ENCODE peak calls at places on chromosomes 16 and 17, in six cellular contexts. S is GM13977; P is NAMALWA; B is GM10248; I is activated T-helper 9 cell treated with anti-CD3 and anti-CD28 coated beads, Interleukin-2, amount 50 U/mL, for 16 hours; L is BJ. Q is an unnamed sample.

GRCh38 chr16:57489229-57489628 is 2.9 kb upstream of the DOK4 start:
- DNase-seq in S (no peak), P (no peak), B (no peak), I (no peak), L (no peak), Q (no peak)

GRCh38 chr17:68766640-68767039 is 165.5 kb upstream of the FAM20A start:
- DNase-seq in S (no peak), P (no peak), B (no peak), I (no peak), L (no peak), Q (no peak)

GRCh38 chr17:63984651-63985386 is 12.1 kb upstream of the SCN4A start:
- DNase-seq in S (no peak), P (no peak), B (no peak), I (peak), L (peak), Q (peak)

GRCh38 chr17:76353599-76354316 is at the start of gene PRPSAP1:
- DNase-seq in S (peak), P (peak), B (peak), I (peak), L (no peak), Q (peak)

GRCh38 chr16:4098496-4098895 is 17.7 kb downstream of the ADCY9 start:
- DNase-seq in S (no peak), P (no peak), B (no peak), I (no peak), L (no peak), Q (no peak)

GRCh38 chr17:19706791-19707727 is 9.3 kb downstream of the SLC47A2 start:
- DNase-seq in S (peak), P (no peak), B (no peak), I (no peak), L (no peak), Q (no peak)

GRCh38 chr16:85441189-85441889 is 171.8 kb upstream of the GSE1 start:
- DNase-seq in S (no peak), P (peak), B (no peak), I (no peak), L (no peak), Q (peak)

GRCh38 chr16:84514874-84515835 is 10.7 kb upstream of the MEAK7 start:
- DNase-seq in S (peak), P (peak), B (peak), I (peak), L (no peak), Q (peak)

GRCh38 chr16:2713523-2713922 is 6.5 kb downstream of the PRSS27 start:
- DNase-seq in S (no peak), P (no peak), B (no peak), I (no peak), L (no peak), Q (no peak)

GRCh38 chr17:35640977-35641526 is 53.9 kb downstream of the AP2B1 start:
- DNase-seq in S (no peak), P (no peak), B (no peak), I (no peak), L (no peak), Q (no peak)

GRCh38 chr17:69445132-69445531 is 30.6 kb downstream of the MAP2K6 start:
- DNase-seq in S (no peak), P (no peak), B (no peak), I (no peak), L (no peak), Q (no peak)

GRCh38 chr17:8532021-8532420 is 96.3 kb downstream of the NDEL1 start:
- DNase-seq in S (no peak), P (no peak), B (no peak), I (no peak), L (no peak), Q (no peak)

GRCh38 chr16:27516360-27516759 is 33.4 kb downstream of the GTF3C1 start:
- DNase-seq in S (no peak), P (no peak), B (no peak), I (no peak), L (no peak), Q (no peak)

GRCh38 chr16:12500771-12501170 is 302.9 kb downstream of the CPPED1 start:
- DNase-seq in S (no peak), P (no peak), B (no peak), I (no peak), L (no peak), Q (no peak)

GRCh38 chr17:78697122-78697845 is 84.8 kb downstream of the CYTH1 start:
- DNase-seq in S (no peak), P (no peak), B (no peak), I (no peak), L (no peak), Q (no peak)

GRCh38 chr17:28347261-28347891 is 10.0 kb downstream of the POLDIP2 start:
- DNase-seq in S (no peak), P (no peak), B (no peak), I (no peak), L (peak), Q (no peak)

GRCh38 chr17:38730526-38731379 is 612 bp downstream of the CISD3 start:
- DNase-seq in S (no peak), P (peak), B (no peak), I (no peak), L (no peak), Q (no peak)

GRCh38 chr16:19503461-19504075 is 18.3 kb downstream of the GDE1 start:
- DNase-seq in S (no peak), P (no peak), B (no peak), I (no peak), L (no peak), Q (no peak)

GRCh38 chr17:65013613-65014391 is 42.7 kb downstream of the GNA13 start:
- DNase-seq in S (peak), P (no peak), B (peak), I (no peak), L (peak), Q (peak)

GRCh38 chr17:41917957-41918391 is 777 bp downstream of the ACLY start:
- DNase-seq in S (no peak), P (peak), B (peak), I (peak), L (no peak), Q (peak)

GRCh38 chr17:56676807-56677206 is 83.3 kb downstream of the NOG start:
- DNase-seq in S (no peak), P (no peak), B (no peak), I (no peak), L (no peak), Q (no peak)

GRCh38 chr16:70685938-70686375 is at the start of gene MTSS2:
- DNase-seq in S (peak), P (no peak), B (no peak), I (no peak), L (no peak), Q (no peak)

GRCh38 chr17:79036609-79037008 is 12.6 kb downstream of the C1QTNF1 start:
- DNase-seq in S (no peak), P (no peak), B (no peak), I (no peak), L (peak), Q (no peak)

GRCh38 chr17:60107526-60108257 is 29.0 kb upstream of the HEATR6 start:
- DNase-seq in S (no peak), P (no peak), B (no peak), I (no peak), L (no peak), Q (no peak)

GRCh38 chr17:64214950-64215349 is 48.1 kb downstream of the TEX2 start:
- DNase-seq in S (no peak), P (no peak), B (no peak), I (no peak), L (no peak), Q (no peak)

GRCh38 chr17:34572483-34572882 is 6.9 kb upstream of the TMEM132E start:
- DNase-seq in S (no peak), P (no peak), B (no peak), I (no peak), L (no peak), Q (no peak)

GRCh38 chr17:32323784-32324590 is 18.0 kb downstream of the C17orf75 start:
- DNase-seq in S (no peak), P (no peak), B (no peak), I (no peak), L (no peak), Q (peak)

GRCh38 chr17:72393553-72393952 is 272.7 kb downstream of the SOX9 start:
- DNase-seq in S (no peak), P (no peak), B (no peak), I (no peak), L (no peak), Q (no peak)

Q was measured in NK-92 treated with Interleukin-12 subunit alpha and Interleukin-12 subunit beta, amount 100 ng/mL, for 24 hours.